ENCODE peak calls at places on chromosomes 7 and 10, in six cellular contexts. L, P, A, O, U and T are unnamed samples.

GRCh38 chr10:48506147-48506917 is 98.5 kb downstream of the ARHGAP22 start:
- DNase-seq in P (no peak), U (peak), O (peak), L (peak), A (peak), T (no peak)

GRCh38 chr10:74363727-74364126 is 212.7 kb downstream of the ADK start:
- DNase-seq in O (no peak), A (peak), U (peak), P (no peak), L (no peak), T (no peak)

GRCh38 chr10:117688358-117688757 is 145.8 kb downstream of the EMX2 start:
- DNase-seq in L (no peak), P (no peak), O (no peak), A (no peak), U (no peak), T (no peak)

GRCh38 chr7:132078891-132079735 is 497.2 kb downstream of the PLXNA4 start:
- DNase-seq in U (no peak), L (no peak), A (no peak), O (no peak), P (no peak), T (no peak)

GRCh38 chr10:129970404-129971364 is 6.6 kb upstream of the EBF3 start:
- DNase-seq in U (no peak), O (no peak), A (peak), L (no peak), P (peak), T (no peak)

GRCh38 chr10:23120001-23120934 is 24.9 kb downstream of the MSRB2 start:
- DNase-seq in U (no peak), L (no peak), A (no peak), O (no peak), P (no peak), T (no peak)

GRCh38 chr7:45401851-45402250 is 172.3 kb upstream of the ADCY1 start:
- DNase-seq in O (no peak), L (no peak), U (peak), A (no peak), P (no peak), T (no peak)

GRCh38 chr10:70267161-70267933 is 16.5 kb downstream of the NPFFR1 start:
- DNase-seq in P (no peak), U (peak), A (peak), L (peak), O (peak), T (peak)

GRCh38 chr10:7787150-7787856 is 490 bp downstream of the KIN start:
- DNase-seq in U (peak), O (peak), L (peak), A (peak), P (no peak), T (no peak)

GRCh38 chr10:72316748-72317435 is 37.8 kb downstream of the DNAJB12 start:
- DNase-seq in A (peak), P (peak), L (no peak), U (no peak), O (no peak), T (no peak)

GRCh38 chr10:124342136-124342820 is 76.4 kb downstream of the OAT start:
- DNase-seq in P (no peak), L (no peak), O (no peak), U (no peak), A (no peak), T (no peak)

GRCh38 chr10:50334273-50334672 is 83.0 kb upstream of the ASAH2 start:
- DNase-seq in P (no peak), O (no peak), A (no peak), U (no peak), L (no peak), T (no peak)

GRCh38 chr7:103597606-103598005 is 151.6 kb upstream of the SLC26A5 start:
- DNase-seq in A (no peak), U (no peak), P (no peak), O (no peak), L (no peak), T (no peak)

GRCh38 chr10:123622381-123622780 is 43.8 kb upstream of the GPR26 start:
- DNase-seq in P (no peak), L (no peak), O (no peak), U (peak), A (no peak), T (peak)

GRCh38 chr7:49530481-49530880 is 243.0 kb upstream of the VWC2 start:
- DNase-seq in P (no peak), A (no peak), U (no peak), O (no peak), L (no peak), T (no peak)

GRCh38 chr7:87600130-87601124 is at the start of gene ABCB1:
- DNase-seq in A (no peak), P (peak), O (peak), L (peak), U (peak), T (no peak)

GRCh38 chr10:118447478-118447877 is 105.4 kb upstream of the FAM204A start:
- DNase-seq in O (no peak), U (peak), L (peak), P (peak), A (no peak), T (no peak)

GRCh38 chr7:15924910-15925309 is 238.4 kb upstream of the MEOX2 start:
- DNase-seq in A (no peak), L (no peak), U (no peak), P (no peak), O (no peak), T (no peak)

GRCh38 chr7:15921576-15921975 is 235.1 kb upstream of the MEOX2 start:
- DNase-seq in O (peak), P (no peak), L (no peak), A (no peak), U (peak), T (peak)

GRCh38 chr7:15916666-15917388 is 230.3 kb upstream of the MEOX2 start:
- DNase-seq in U (peak), P (no peak), A (no peak), L (peak), O (peak), T (no peak)

GRCh38 chr7:15922002-15922401 is 235.5 kb upstream of the MEOX2 start:
- DNase-seq in O (no peak), P (no peak), L (no peak), U (no peak), A (no peak), T (no peak)

GRCh38 chr7:15920953-15921352 is 234.5 kb upstream of the MEOX2 start:
- DNase-seq in L (no peak), A (no peak), O (no peak), P (no peak), U (no peak), T (no peak)
- H3K4me3 ChIP-seq in L (no peak), A (no peak), O (no peak), P (no peak), U (no peak), T (no peak)

DNA sequence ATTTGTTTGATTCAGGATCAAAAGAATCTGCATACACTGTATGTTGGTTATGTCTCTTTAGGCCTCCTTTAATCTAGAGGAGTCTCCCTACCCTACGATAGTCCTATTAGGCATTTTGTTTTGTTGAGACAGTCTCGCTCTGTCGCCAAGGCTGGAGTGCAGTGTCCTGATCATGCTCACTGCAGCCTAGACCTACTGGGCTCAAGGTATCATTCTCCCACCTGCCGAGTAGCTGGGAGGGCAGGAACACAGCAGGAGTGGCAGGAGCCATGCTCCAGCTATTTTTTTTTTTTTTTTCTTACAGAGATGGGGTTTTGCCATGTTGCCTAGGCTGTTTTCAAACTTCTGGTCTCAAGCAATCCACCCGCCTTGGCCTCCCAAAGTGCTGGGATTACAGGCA is 123.0 kb upstream of the DKK1 start:
- DNase-seq in P (no peak), U (no peak), L (no peak), O (no peak), A (no peak), T (no peak)
- H3K4me3 ChIP-seq in P (no peak), U (no peak), L (no peak), O (no peak), A (no peak), T (no peak)

GRCh38 chr7:118185163-118185860 is 1.3 kb downstream of the LSM8 start:
- DNase-seq in P (no peak), L (peak), U (peak), O (peak), A (peak), T (peak)
- H3K4me3 ChIP-seq in P (peak), L (peak), U (peak), O (peak), A (peak), T (peak)

GRCh38 chr10:33332183-33333031 is 2.1 kb downstream of the NRP1 start:
- DNase-seq in U (peak), O (peak), A (no peak), P (no peak), L (peak), T (no peak)
- H3K4me3 ChIP-seq in U (peak), O (peak), A (no peak), P (peak), L (peak), T (peak)

GRCh38 chr10:45224219-45224841 is 91.1 kb downstream of the OR13A1 start:
- DNase-seq in U (no peak), L (peak), O (no peak), P (peak), A (no peak), T (no peak)

GRCh38 chr10:45227042-45227441 is 88.4 kb downstream of the OR13A1 start:
- DNase-seq in A (no peak), L (no peak), U (no peak), P (no peak), O (no peak), T (no peak)

GRCh38 chr10:45235823-45236222 is 79.6 kb downstream of the OR13A1 start:
- DNase-seq in U (peak), A (no peak), L (peak), P (no peak), O (peak), T (no peak)

GRCh38 chr10:45229823-45230222 is 85.6 kb downstream of the OR13A1 start:
- DNase-seq in P (no peak), O (no peak), L (no peak), U (no peak), A (no peak), T (no peak)
- H3K4me3 ChIP-seq in P (no peak), O (no peak), L (no peak), U (no peak), A (no peak), T (no peak)

GRCh38 chr7:22355620-22356009 is 1.3 kb downstream of the RAPGEF5 start:
- DNase-seq in O (no peak), L (no peak), U (no peak), P (no peak), A (no peak), T (no peak)
- H3K4me3 ChIP-seq in O (no peak), L (no peak), U (no peak), P (no peak), A (no peak), T (no peak)

GRCh38 chr7:1514993-1515392 is 10.8 kb upstream of the INTS1 start:
- DNase-seq in O (peak), U (no peak), L (no peak), P (peak), A (no peak), T (no peak)

GRCh38 chr7:1512781-1513656 is 8.8 kb upstream of the INTS1 start:
- DNase-seq in L (peak), A (peak), P (peak), O (peak), U (peak), T (no peak)

GRCh38 chr7:1511829-1512422 is 7.7 kb upstream of the INTS1 start:
- DNase-seq in O (no peak), L (no peak), A (no peak), U (no peak), P (peak), T (no peak)

GRCh38 chr7:1514407-1514806 is 10.2 kb upstream of the INTS1 start:
- DNase-seq in O (no peak), A (no peak), U (no peak), P (no peak), L (no peak), T (no peak)

DNA sequence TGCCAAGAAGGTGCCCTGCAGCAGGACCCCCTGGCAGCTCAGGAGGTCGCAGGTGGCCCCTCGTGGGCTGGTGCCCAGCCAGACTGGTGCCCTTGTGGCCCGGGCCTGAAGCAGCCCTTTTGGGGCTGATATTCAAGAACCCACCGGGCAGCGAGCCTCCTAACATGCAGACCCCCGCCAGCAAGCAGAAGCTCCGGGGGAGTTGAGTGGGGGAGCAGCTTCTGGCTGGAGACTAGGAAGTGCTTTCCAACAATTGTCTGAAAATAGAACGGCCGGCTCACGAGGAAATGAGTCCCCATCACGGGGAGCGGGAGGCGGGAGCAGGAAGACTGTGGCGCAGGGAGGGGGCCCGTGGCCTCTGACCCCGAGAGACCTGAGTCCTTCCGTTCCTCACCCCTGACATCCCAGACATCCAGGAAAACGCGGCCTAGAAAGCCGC is 9.5 kb upstream of the INTS1 start:
- DNase-seq in A (peak), U (no peak), L (peak), P (peak), O (peak), T (no peak)
- H3K4me3 ChIP-seq in A (peak), U (no peak), L (no peak), P (no peak), O (no peak), T (no peak)

DNA sequence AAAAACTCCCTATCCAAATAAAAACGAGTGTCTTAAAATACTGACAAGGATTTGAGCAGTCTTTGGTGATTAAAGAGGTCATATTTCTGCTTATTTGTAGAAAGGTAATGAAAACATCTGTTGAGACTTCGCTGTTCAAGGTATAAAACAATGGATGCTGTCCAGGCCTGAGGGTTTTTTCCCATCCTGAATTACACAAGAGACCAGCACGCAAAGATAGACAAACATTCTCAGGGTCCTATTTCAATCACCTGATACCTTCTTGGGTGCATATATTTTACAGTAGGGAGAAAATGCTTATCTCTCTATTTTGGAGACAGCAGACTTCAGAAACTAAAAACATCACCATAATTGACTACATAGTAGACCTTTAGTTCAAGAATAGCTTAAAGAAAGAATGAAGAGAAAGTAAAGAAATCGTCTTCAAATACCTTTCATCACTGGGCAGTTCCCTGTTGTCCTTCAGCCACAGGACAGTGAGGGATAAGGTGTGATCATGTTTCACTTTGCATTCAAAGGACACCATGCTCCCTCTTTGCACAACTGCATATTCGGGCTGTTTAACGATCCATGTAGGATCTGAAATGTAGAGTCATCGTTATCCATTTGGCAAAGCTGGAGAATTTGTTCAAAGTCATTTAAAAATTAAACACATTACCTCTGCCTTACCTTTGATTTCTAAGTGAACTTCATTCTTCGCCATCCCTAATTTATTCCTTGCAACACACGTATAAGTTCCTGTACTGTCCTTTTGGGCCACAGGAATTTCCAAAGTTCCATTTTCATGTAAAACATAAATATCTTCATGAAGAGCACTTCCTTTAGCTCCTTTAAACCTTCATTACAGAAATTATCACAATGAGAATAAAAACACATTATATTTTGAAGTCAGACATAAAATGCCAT is 63.7 kb upstream of the LAMB4 start:
- DNase-seq in P (no peak), A (no peak), U (no peak), L (no peak), O (peak), T (no peak)
- H3K4me3 ChIP-seq in P (no peak), A (no peak), U (no peak), L (no peak), O (no peak), T (no peak)

DNA sequence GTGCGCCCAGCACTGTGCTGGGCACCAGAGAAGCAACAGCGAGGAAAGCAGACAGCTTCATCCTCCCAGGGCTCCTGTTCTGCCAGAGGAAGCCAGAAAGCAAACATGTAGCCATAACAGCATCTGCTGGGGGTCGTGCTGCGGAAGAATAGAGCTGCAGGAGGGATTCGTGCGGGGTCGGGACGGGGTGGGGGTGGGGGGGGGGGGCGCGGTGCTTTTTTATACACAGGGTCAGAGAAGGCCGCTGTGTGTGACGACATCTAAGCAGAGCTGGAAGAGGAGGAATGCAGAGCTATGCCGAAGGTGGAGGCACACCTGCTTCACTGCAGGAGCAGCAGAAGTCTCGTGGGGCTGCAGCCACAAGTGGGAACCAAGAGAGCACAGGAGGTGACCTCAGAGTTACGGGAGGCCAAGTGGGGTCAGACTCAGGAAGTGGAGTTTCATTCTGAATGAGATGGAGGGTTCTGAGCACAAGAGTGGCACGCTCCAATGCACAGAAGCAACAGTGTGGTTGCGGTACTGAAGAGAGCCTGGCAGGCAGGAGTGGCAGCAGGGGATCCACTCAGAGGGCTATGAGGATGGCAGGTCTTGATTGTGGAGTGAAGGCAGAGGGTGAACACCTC is 11.1 kb downstream of the PKD1L1 start:
- DNase-seq in O (peak), P (no peak), U (no peak), A (no peak), L (no peak), T (no peak)
- H3K4me3 ChIP-seq in O (no peak), P (no peak), U (no peak), A (no peak), L (no peak), T (no peak)

DNA sequence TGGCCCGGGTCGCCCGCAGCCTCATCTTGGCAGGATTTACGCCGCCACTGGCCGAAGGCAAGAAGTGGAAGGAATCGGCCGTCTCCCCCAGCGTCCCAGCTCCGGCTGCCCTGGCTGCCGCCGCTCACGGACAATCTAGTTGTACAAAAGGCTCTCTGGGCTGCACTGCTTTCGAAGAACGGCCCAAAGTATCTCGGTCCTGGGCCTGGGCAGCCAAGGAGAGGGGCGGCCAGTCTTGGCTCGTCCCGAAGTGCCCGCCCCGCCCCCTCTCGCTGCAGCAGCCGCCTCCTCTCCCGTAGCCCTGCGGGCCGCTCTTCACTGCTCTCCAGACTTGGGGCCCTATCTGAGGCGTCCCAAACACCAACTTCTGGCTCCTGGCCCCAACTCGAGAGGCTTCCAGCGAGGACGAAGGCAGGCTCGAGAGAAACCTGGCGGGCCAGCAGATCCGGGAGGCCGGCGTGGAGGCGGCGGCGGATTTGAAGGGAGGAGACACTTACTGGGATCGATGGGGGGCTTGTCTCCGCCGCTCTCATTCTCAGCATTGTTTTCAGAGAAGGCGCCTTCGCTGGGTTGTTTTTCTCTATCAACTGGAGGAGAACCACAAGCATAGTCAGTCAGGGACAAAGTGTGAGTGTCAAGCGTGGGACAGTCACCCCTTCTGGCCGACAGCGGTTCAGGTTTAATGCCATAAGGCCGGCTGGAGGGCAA is 802 bp downstream of the HOXA9 start:
- DNase-seq in A (no peak), U (peak), P (peak), O (no peak), L (no peak), T (no peak)
- H3K4me3 ChIP-seq in A (no peak), U (peak), P (no peak), O (no peak), L (no peak), T (peak)